ENCODE peak calls at places on chromosomes 5 and 9, in eight cellular contexts. M is neural crest cell, I is RWPE1, D is astrocyte of the spinal cord, Y is endothelial cell of umbilical vein, H is astrocyte of the cerebellum, V is HepG2, K is GM10248. O is an unnamed sample.
A peak's percentile ranks its signal among the peaks of the same experiment; 100 is the strongest.

GRCh38 chr5:61969347-61969746 is 336.7 kb upstream of the KIF2A start:
- DNase-seq in M (no peak), I (peak; percentile 43), Y (no peak), K (no peak), H (no peak), D (no peak), V (no peak), O (no peak)

GRCh38 chr5:89826938-89827337 is 582.6 kb downstream of the CETN3 start:
- DNase-seq in V (no peak), K (no peak), Y (no peak), M (no peak), H (no peak), I (no peak), D (no peak), O (no peak)

GRCh38 chr5:102958481-102959011 is 161.4 kb downstream of the GIN1 start:
- DNase-seq in I (no peak), V (no peak), D (peak; percentile 77), K (no peak), Y (peak; percentile 73), M (no peak), H (no peak), O (no peak)

GRCh38 chr9:136078498-136079011 is 16.5 kb downstream of the NACC2 start:
- DNase-seq in K (no peak), I (no peak), H (no peak), V (no peak), Y (no peak), M (no peak), D (no peak), O (no peak)

GRCh38 chr5:177610131-177610769 is 10.3 kb downstream of the B4GALT7 start:
- DNase-seq in K (no peak), M (no peak), D (no peak), H (no peak), I (no peak), Y (no peak), V (no peak), O (no peak)

GRCh38 chr5:141767671-141768070 is 85.6 kb upstream of the ARAP3 start:
- DNase-seq in Y (no peak), D (no peak), H (no peak), V (no peak), M (no peak), I (no peak), K (no peak), O (no peak)

GRCh38 chr5:95631265-95631957 is 11.5 kb downstream of the GPR150 start:
- DNase-seq in I (peak; percentile 66), M (no peak), H (peak; percentile 79), V (no peak), K (no peak), D (peak; percentile 83), Y (peak; percentile 64), O (no peak)

GRCh38 chr9:94780516-94780950 is 54.0 kb downstream of the AOPEP start:
- DNase-seq in I (no peak), Y (peak; percentile 68), M (no peak), H (no peak), K (no peak), V (no peak), D (no peak), O (no peak)

GRCh38 chr5:132003170-132003744 is 8.2 kb downstream of the ACSL6 start:
- DNase-seq in M (peak; percentile 64), H (peak; percentile 11), Y (no peak), D (peak; percentile 20), K (no peak), V (peak; percentile 94), I (no peak), O (no peak)

GRCh38 chr5:40503438-40503837 is 176.3 kb upstream of the PTGER4 start:
- DNase-seq in H (no peak), D (no peak), K (no peak), M (no peak), I (no peak), V (no peak), Y (peak; percentile 37), O (no peak)

GRCh38 chr5:138936-139335 is 47.0 kb downstream of the PLEKHG4B start:
- DNase-seq in I (no peak), M (no peak), D (no peak), V (no peak), Y (no peak), K (no peak), H (no peak), O (no peak)

GRCh38 chr9:23933348-23933747 is 107.3 kb upstream of the ELAVL2 start:
- DNase-seq in K (no peak), D (no peak), H (no peak), Y (no peak), I (no peak), V (no peak), M (no peak), O (no peak)

GRCh38 chr9:121952611-121953010 is 140.5 kb downstream of the TTLL11 start:
- DNase-seq in K (no peak), Y (no peak), I (no peak), H (no peak), M (no peak), D (no peak), V (no peak), O (no peak)

GRCh38 chr9:121955649-121956048 is 137.5 kb downstream of the TTLL11 start:
- DNase-seq in I (no peak), Y (no peak), M (no peak), K (no peak), D (no peak), H (no peak), V (no peak), O (no peak)

GRCh38 chr9:121956808-121957207 is 136.3 kb downstream of the TTLL11 start:
- DNase-seq in M (no peak), D (peak; percentile 74), H (peak; percentile 60), I (peak; percentile 51), K (no peak), V (no peak), Y (no peak), O (no peak)

GRCh38 chr9:121958530-121958929 is 134.6 kb downstream of the TTLL11 start:
- DNase-seq in M (no peak), V (no peak), H (no peak), Y (peak; percentile 29), D (no peak), I (no peak), K (no peak), O (no peak)

DNA sequence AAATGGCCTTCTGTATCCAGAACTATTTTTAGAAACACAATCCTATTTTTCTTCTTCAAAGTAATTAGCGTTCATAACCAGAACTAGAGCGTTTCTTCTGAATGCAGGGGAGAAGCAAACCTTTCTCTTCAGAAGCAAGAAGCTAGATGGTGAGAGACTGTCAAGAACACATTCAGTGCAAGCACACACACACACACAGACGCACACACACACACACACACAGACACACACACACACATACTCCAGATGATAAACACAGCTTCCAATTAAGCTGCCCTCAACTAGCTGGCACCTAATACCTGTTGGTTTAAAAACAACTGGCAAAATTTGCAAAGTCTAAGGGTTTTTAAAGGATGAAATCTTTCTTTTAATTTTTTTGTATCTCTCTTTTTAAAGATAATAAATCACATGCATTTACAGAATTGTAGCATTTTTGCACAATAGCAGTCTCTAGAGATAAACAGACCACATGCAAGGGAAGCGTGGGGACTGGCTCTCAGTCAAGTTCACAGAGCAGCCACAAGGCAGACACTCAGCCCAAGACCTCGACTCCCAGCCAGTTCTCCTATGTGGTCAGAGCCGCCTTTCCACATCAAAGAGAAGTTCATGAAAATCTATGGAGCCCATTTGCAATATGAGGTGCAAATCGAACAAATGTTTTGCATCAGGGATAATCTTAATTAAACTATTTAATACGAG is 138.5 kb downstream of the TTLL11 start:
- DNase-seq in V (no peak), I (no peak), H (peak; percentile 90), Y (no peak), K (no peak), D (peak; percentile 83), M (no peak), O (no peak)
- TF ChIP-seq CTCF in V (no peak), I (no peak), H (no peak), Y (no peak), K (no peak), D (no peak), M (no peak), O (no peak)

DNA sequence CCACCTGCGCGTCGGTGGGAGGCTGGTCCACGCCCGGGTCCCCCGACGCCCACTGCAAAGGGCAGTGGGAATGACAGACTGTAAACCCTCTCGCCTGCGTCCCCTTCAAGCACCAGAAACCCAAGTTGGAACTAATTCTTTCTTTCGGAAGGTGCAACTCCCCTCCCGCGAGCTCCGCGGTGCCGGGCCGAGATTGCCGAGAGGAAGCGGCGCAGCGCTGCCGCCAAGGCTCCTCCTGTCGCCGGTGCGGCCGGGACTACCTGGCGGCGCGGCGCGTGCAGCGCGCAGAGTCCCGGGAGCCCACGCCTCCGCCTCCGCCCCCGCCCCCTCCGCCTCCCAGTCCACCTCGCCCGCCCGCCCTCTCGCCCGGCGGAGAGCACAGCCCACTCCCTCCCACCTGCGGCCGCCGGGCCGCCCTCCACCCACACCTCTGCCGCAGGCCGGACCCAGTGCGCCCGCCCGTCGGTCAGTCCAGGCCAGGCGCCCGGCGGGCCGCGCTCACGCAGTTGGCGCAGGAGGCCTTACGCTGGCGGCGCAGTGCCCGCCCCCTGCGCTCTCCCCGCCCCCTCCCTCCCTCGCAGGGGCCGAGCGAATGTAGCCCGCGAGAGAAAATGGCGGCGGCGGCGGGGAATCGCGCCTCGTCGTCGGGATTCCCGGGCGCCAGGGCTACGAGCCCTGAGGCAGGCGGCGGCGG is at the start of gene MAP3K1:
- DNase-seq in M (peak; percentile 75), K (peak; percentile 87), I (peak; percentile 89), H (no peak), V (peak; percentile 82), Y (peak; percentile 71), D (peak; percentile 59), O (peak; percentile 89)
- TF ChIP-seq CTCF in M (no peak), K (peak; percentile 32), I (no peak), H (no peak), V (peak; percentile 9), Y (peak; percentile 1), D (no peak), O (no peak)

GRCh38 chr5:181207214-181207959 is 2.4 kb upstream of the TRIM7 start:
- DNase-seq in V (peak; percentile 82), I (peak; percentile 82), K (no peak), D (peak; percentile 94), H (peak; percentile 76), Y (peak; percentile 93), M (peak; percentile 77), O (no peak)
- TF ChIP-seq CTCF in V (no peak), I (no peak), K (no peak), D (no peak), H (no peak), Y (no peak), M (no peak), O (no peak)

DNA sequence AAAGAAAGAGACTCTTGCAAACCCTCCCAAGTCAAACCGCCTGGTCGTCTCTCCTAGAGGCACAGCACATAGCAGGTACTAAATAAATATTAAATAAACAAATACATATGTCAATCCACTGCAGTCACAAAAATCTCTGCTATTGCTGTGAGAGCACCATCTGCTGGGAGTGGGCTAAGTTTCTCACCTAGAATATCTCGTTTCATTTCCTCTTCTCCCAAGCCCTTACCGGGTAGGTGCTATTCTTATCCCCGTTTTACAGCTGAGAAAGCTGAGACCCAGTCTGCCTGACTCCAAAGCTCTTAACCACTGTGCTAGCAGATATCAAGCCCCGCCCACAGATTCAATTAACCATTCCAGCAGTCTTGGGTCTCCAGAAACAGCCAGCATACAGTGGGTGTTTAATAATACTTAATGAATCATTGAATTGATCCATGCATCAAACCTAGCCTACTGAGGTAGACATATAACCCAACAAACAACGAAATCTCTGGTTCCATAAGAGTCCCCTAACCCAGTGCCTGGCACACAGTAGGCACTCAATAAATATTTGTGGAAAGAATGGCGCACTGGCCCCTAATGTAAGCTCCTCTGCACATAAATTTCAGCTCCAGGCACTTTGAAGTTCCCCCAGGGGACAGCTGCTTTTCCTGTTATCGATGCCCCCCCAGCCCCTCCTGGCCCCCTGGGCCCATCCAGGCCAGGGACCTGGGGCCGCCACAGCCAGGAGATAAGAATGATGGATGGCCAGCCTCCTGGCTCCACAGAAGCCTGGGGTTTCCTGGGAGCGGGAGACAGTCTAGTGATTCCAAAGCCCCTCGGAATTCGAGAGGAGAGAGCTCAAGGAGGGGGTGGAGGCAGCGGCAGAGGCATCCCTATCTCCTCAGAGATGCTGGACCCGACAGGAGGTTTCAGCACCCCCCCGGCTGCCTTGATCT is 98.1 kb upstream of the HAND1 start:
- DNase-seq in M (no peak), I (no peak), H (no peak), Y (no peak), K (peak; percentile 76), D (no peak), V (peak; percentile 4), O (no peak)
- TF ChIP-seq CTCF in M (no peak), I (no peak), H (peak; percentile 3), Y (no peak), K (peak; percentile 25), D (peak; percentile 18), V (peak; percentile 9), O (no peak)

O was measured in type B pancreatic cell.